ENCODE peak calls at places on chromosomes 6 and 20, in five cellular contexts. F is upper lobe of left lung, C is heart left ventricle, H is endothelial cell of umbilical vein, Q is HCT116. E is an unnamed sample.

GRCh38 chr6:137661601-137662000 is 167.4 kb upstream of the OLIG3 start:
- DNase-seq in F (no peak), C (peak; percentile 38), H (peak; percentile 41), Q (no peak), E (peak; percentile 27)

GRCh38 chr6:119148102-119148824 is 69.8 kb upstream of the FAM184A start:
- DNase-seq in F (no peak), C (no peak), H (peak; percentile 72), Q (peak; percentile 62), E (peak; percentile 26)

GRCh38 chr6:146878564-146879343 is 280.0 kb downstream of the ADGB start:
- DNase-seq in F (no peak), C (no peak), H (no peak), Q (no peak), E (no peak)

GRCh38 chr6:20746805-20747204 is 212.5 kb downstream of the CDKAL1 start:
- DNase-seq in F (no peak), C (no peak), H (no peak), Q (no peak), E (no peak)

GRCh38 chr20:36506253-36506652 is 35.1 kb upstream of the MYL9 start:
- DNase-seq in F (no peak), C (no peak), H (peak; percentile 24), Q (no peak), E (peak; percentile 1)

GRCh38 chr6:34459899-34460593 is 5.8 kb upstream of the PACSIN1 start:
- DNase-seq in F (no peak), C (no peak), H (peak; percentile 60), Q (peak; percentile 70), E (no peak)

GRCh38 chr6:33719326-33719987 is 8.0 kb upstream of the UQCC2 start:
- DNase-seq in F (no peak), C (no peak), H (no peak), Q (no peak), E (no peak)

GRCh38 chr6:161137320-161137719 is 136.5 kb downstream of the AGPAT4 start:
- DNase-seq in F (no peak), C (no peak), H (no peak), Q (no peak), E (no peak)

GRCh38 chr6:45956176-45956575 is 59.5 kb downstream of the CLIC5 start:
- DNase-seq in F (no peak), C (no peak), H (no peak), Q (no peak), E (no peak)

GRCh38 chr6:56356431-56356830 is 109.1 kb upstream of the COL21A1 start:
- DNase-seq in F (no peak), C (no peak), H (peak; percentile 59), Q (no peak), E (no peak)

GRCh38 chr6:80502871-80503270 is 396.4 kb downstream of the BCKDHB start:
- DNase-seq in F (no peak), C (no peak), H (no peak), Q (no peak), E (no peak)

GRCh38 chr6:82843291-82843885 is 222.3 kb downstream of the UBE3D start:
- DNase-seq in F (no peak), C (no peak), H (no peak), Q (no peak), E (no peak)

GRCh38 chr6:147504848-147505247 is 3.6 kb upstream of the SAMD5 start:
- DNase-seq in F (no peak), C (no peak), H (no peak), Q (no peak), E (no peak)

GRCh38 chr6:142763205-142763604 is 181.8 kb downstream of the HIVEP2 start:
- DNase-seq in F (no peak), C (no peak), H (peak; percentile 63), Q (no peak), E (no peak)

GRCh38 chr6:95867205-95867604 is 148.6 kb upstream of the FUT9 start:
- DNase-seq in F (no peak), C (no peak), H (no peak), Q (no peak), E (no peak)

GRCh38 chr6:100514603-100515002 is 49.9 kb upstream of the SIM1 start:
- DNase-seq in F (no peak), C (no peak), H (no peak), Q (no peak), E (no peak)

DNA sequence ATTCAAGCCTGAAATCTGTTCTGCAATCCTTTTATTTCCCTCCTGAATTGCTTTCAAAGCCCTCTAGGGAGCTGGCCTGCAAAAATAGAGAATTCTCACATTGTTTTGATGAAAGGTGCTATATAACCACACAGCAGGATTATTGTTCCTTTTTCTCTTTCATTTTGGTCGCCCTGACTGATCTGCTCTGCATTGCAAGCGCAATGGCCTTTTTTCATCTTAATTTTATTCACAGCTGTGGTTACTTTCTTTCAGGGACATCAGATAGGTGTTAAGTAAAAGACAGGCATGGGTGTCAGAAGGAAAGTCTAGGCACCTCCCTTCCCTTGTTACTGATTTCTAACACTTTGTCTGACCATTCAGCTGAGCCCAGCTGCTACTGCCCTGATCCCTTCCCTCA is 850.4 kb upstream of the MAP3K7 start:
- DNase-seq in F (no peak), C (no peak), H (peak; percentile 3), Q (no peak), E (no peak)
- H3K27ac ChIP-seq in F (no peak overlapping the region), C (no peak overlapping the region), H (no peak overlapping the region), Q (no peak overlapping the region), E (no peak overlapping the region)

GRCh38 chr20:22098451-22098850 is 393.0 kb downstream of the PAX1 start:
- DNase-seq in F (no peak), C (no peak), H (no peak), Q (no peak), E (no peak)

GRCh38 chr20:22088882-22089281 is 383.4 kb downstream of the PAX1 start:
- DNase-seq in F (no peak), C (no peak), H (no peak), Q (no peak), E (no peak)

GRCh38 chr20:22093122-22093521 is 387.7 kb downstream of the PAX1 start:
- DNase-seq in F (no peak), C (no peak), H (no peak), Q (no peak), E (no peak)
- H3K9me3 ChIP-seq in F (peaks cover 30% of the 10 kb centered on the region), C (peaks cover 1% of the 10 kb centered on the region), H (peaks cover 2% of the 10 kb centered on the region), Q (no peaks in the 10 kb centered on the region), E (no peaks in the 10 kb centered on the region)

GRCh38 chr6:85676086-85676729 is 33.5 kb upstream of the SYNCRIP start:
- DNase-seq in F (no peak), C (no peak), H (peak; percentile 30), Q (no peak), E (no peak)
- TF ChIP-seq POLR2A in F (no peak), C (no peak), H (no peak), Q (no peak), E (no peak)

GRCh38 chr20:63958471-63958870 is 2.3 kb upstream of the UCKL1 start:
- DNase-seq in F (no peak), C (no peak), H (no peak), Q (no peak), E (no peak)

GRCh38 chr20:63958964-63959698 is 2.9 kb upstream of the UCKL1 start:
- DNase-seq in F (peak; percentile 48), C (peak; percentile 19), H (no peak), Q (no peak), E (peak; percentile 43)

GRCh38 chr20:63956664-63957003 is 418 bp upstream of the UCKL1 start:
- DNase-seq in F (no peak), C (no peak), H (no peak), Q (no peak), E (no peak)

GRCh38 chr20:63957004-63957689 is 931 bp upstream of the UCKL1 start:
- DNase-seq in F (peak; percentile 88), C (peak; percentile 78), H (peak; percentile 69), Q (peak; percentile 73), E (peak; percentile 63)

GRCh38 chr20:63957690-63958441 is 1.6 kb upstream of the UCKL1 start:
- DNase-seq in F (peak; percentile 59), C (peak; percentile 64), H (no peak), Q (peak; percentile 67), E (no peak)
- H3K27ac ChIP-seq in F (peak overlapping the region; percentile 60), C (peak overlapping the region; percentile 33), H (peak overlapping the region; percentile 9), Q (peak overlapping the region; percentile 79), E (peak overlapping the region; percentile 0)

E was measured in ovary.